ENCODE peak calls at places on chromosomes 16 and 17, in seven cellular contexts. M is NCI-H1436, Q is psoas muscle, D is lower leg skin, P is iris pigment epithelial cell, Y is cardiac fibroblast, G is SW 1271. U is an unnamed sample.

GRCh38 chr17:33776903-33777302 is 478.2 kb upstream of the CCL2 start:
- DNase-seq in M (no peak), Q (no peak), D (no peak), P (no peak), Y (no peak), G (no peak), U (no peak)

GRCh38 chr16:56295739-56296527 is 104.6 kb downstream of the GNAO1 start:
- DNase-seq in M (no peak), Q (no peak), D (no peak), P (no peak), Y (no peak), G (no peak), U (no peak)

GRCh38 chr17:59558953-59559352 is 6.5 kb upstream of the DHX40 start:
- DNase-seq in M (no peak), Q (no peak), D (no peak), P (peak; percentile 17), Y (peak; percentile 35), G (no peak), U (peak; percentile 51)

GRCh38 chr17:57519199-57519598 is 225.9 kb downstream of the CCDC182 start:
- DNase-seq in M (no peak), Q (no peak), D (no peak), P (peak; percentile 52), Y (no peak), G (no peak), U (no peak)

GRCh38 chr17:59335685-59336084 is 4.2 kb downstream of the YPEL2 start:
- DNase-seq in M (no peak), Q (no peak), D (no peak), P (no peak), Y (no peak), G (no peak), U (no peak)

GRCh38 chr16:75627856-75628255 is 4.8 kb upstream of the ADAT1 start:
- DNase-seq in M (no peak), Q (no peak), D (no peak), P (peak; percentile 94), Y (peak; percentile 80), G (no peak), U (peak; percentile 69)

GRCh38 chr16:58501242-58502131 is 1.5 kb downstream of the NDRG4 start:
- DNase-seq in M (peak; percentile 70), Q (peak; percentile 57), D (no peak), P (no peak), Y (no peak), G (no peak), U (no peak)

GRCh38 chr17:64992325-64992802 is 64.2 kb downstream of the GNA13 start:
- DNase-seq in M (no peak), Q (no peak), D (no peak), P (peak; percentile 14), Y (no peak), G (no peak), U (no peak)

GRCh38 chr17:83156408-83156807 is 77.0 kb downstream of the METRNL start:
- DNase-seq in M (no peak), Q (no peak), D (peak; percentile 14), P (no peak), Y (no peak), G (no peak), U (no peak)

GRCh38 chr17:81090361-81091133 is 55.6 kb downstream of the BAIAP2 start:
- DNase-seq in M (no peak), Q (peak; percentile 75), D (peak; percentile 86), P (no peak), Y (peak; percentile 36), G (no peak), U (no peak)

GRCh38 chr17:78498848-78499247 is 78.3 kb downstream of the DNAH17 start:
- DNase-seq in M (no peak), Q (no peak), D (no peak), P (no peak), Y (no peak), G (no peak), U (no peak)

GRCh38 chr16:66472961-66473610 is 46.0 kb downstream of the BEAN1 start:
- DNase-seq in M (no peak), Q (no peak), D (no peak), P (no peak), Y (no peak), G (no peak), U (no peak)

GRCh38 chr17:42655528-42655927 is 3.6 kb upstream of the TUBG2 start:
- DNase-seq in M (no peak), Q (no peak), D (no peak), P (peak; percentile 31), Y (no peak), G (no peak), U (no peak)

GRCh38 chr17:68349157-68349556 is 57.9 kb downstream of the ARSG start:
- DNase-seq in M (no peak), Q (no peak), D (no peak), P (no peak), Y (no peak), G (no peak), U (no peak)

GRCh38 chr16:89478576-89479221 is 11.7 kb downstream of the ANKRD11 start:
- DNase-seq in M (no peak), Q (peak; percentile 36), D (no peak), P (peak; percentile 52), Y (no peak), G (no peak), U (no peak)

GRCh38 chr16:50336884-50337283 is 31.9 kb downstream of the BRD7 start:
- DNase-seq in M (no peak), Q (no peak), D (no peak), P (no peak), Y (no peak), G (no peak), U (no peak)

GRCh38 chr16:84194470-84195200 is 3.7 kb downstream of the ADAD2 start:
- DNase-seq in M (peak; percentile 67), Q (no peak), D (no peak), P (no peak), Y (no peak), G (no peak), U (no peak)

GRCh38 chr17:73341350-73342056 is 29.7 kb upstream of the CDC42EP4 start:
- DNase-seq in M (peak; percentile 37), Q (no peak), D (no peak), P (no peak), Y (no peak), G (no peak), U (peak; percentile 6)

GRCh38 chr16:10368984-10369551 is 16.8 kb upstream of the ATF7IP2 start:
- DNase-seq in M (no peak), Q (no peak), D (no peak), P (peak; percentile 29), Y (no peak), G (no peak), U (peak; percentile 45)